ENCODE peak calls at places on chromosomes 2 and 18, in six cellular contexts. One of them, this sample, is unnamed.
A peak's percentile ranks its signal among the peaks of the same experiment; 100 is the strongest.

GRCh38 chr2:239827511-239827865 is 197.7 kb downstream of the NDUFA10 start:
- DNase-seq in activated T-cell treated with anti-CD3 and anti-CD28 coated beads for 1 hour: no peak
- DNase-seq in Calu3: no peak
- DNase-seq in C1 segment of cervical spinal cord: no peak
- DNase-seq in stimulated activated CD4-positive, alpha-beta T cell treated with anti-CD3 and anti-CD28 coated beads, TNF-alpha, amount 100 ng/mL, for 1 hour: no peak
- DNase-seq in SJCRH30: no peak
- DNase-seq in this sample: no peak

GRCh38 chr2:157839162-157839801 is 36.8 kb downstream of the ACVR1 start:
- DNase-seq in Calu3: no peak
- DNase-seq in activated T-cell treated with anti-CD3 and anti-CD28 coated beads for 1 hour: no peak
- DNase-seq in C1 segment of cervical spinal cord: no peak
- DNase-seq in SJCRH30: peak; percentile 91
- DNase-seq in stimulated activated CD4-positive, alpha-beta T cell treated with anti-CD3 and anti-CD28 coated beads, TNF-alpha, amount 100 ng/mL, for 1 hour: no peak
- DNase-seq in this sample: no peak

GRCh38 chr2:150303281-150303680 is 184.2 kb downstream of the RND3 start:
- DNase-seq in stimulated activated CD4-positive, alpha-beta T cell treated with anti-CD3 and anti-CD28 coated beads, TNF-alpha, amount 100 ng/mL, for 1 hour: no peak
- DNase-seq in Calu3: no peak
- DNase-seq in activated T-cell treated with anti-CD3 and anti-CD28 coated beads for 1 hour: no peak
- DNase-seq in SJCRH30: no peak
- DNase-seq in C1 segment of cervical spinal cord: no peak
- DNase-seq in this sample: no peak

GRCh38 chr2:8571792-8572499 is 109.9 kb upstream of the ID2 start:
- DNase-seq in SJCRH30: no peak
- DNase-seq in C1 segment of cervical spinal cord: no peak
- DNase-seq in stimulated activated CD4-positive, alpha-beta T cell treated with anti-CD3 and anti-CD28 coated beads, TNF-alpha, amount 100 ng/mL, for 1 hour: no peak
- DNase-seq in Calu3: no peak
- DNase-seq in activated T-cell treated with anti-CD3 and anti-CD28 coated beads for 1 hour: no peak
- DNase-seq in this sample: no peak

GRCh38 chr2:181189932-181190331 is 209.5 kb downstream of the UBE2E3 start:
- DNase-seq in activated T-cell treated with anti-CD3 and anti-CD28 coated beads for 1 hour: no peak
- DNase-seq in Calu3: no peak
- DNase-seq in SJCRH30: no peak
- DNase-seq in stimulated activated CD4-positive, alpha-beta T cell treated with anti-CD3 and anti-CD28 coated beads, TNF-alpha, amount 100 ng/mL, for 1 hour: no peak
- DNase-seq in C1 segment of cervical spinal cord: no peak
- DNase-seq in this sample: no peak

GRCh38 chr2:38099096-38099997 is 23.4 kb upstream of the CYP1B1 start:
- DNase-seq in Calu3: no peak
- DNase-seq in activated T-cell treated with anti-CD3 and anti-CD28 coated beads for 1 hour: no peak
- DNase-seq in SJCRH30: no peak
- DNase-seq in stimulated activated CD4-positive, alpha-beta T cell treated with anti-CD3 and anti-CD28 coated beads, TNF-alpha, amount 100 ng/mL, for 1 hour: no peak
- DNase-seq in C1 segment of cervical spinal cord: no peak
- DNase-seq in this sample: no peak

GRCh38 chr18:3623769-3624545 is 174.0 kb downstream of the TGIF1 start:
- DNase-seq in activated T-cell treated with anti-CD3 and anti-CD28 coated beads for 1 hour: no peak
- DNase-seq in C1 segment of cervical spinal cord: no peak
- DNase-seq in SJCRH30: peak; percentile 87
- DNase-seq in Calu3: peak; percentile 88
- DNase-seq in stimulated activated CD4-positive, alpha-beta T cell treated with anti-CD3 and anti-CD28 coated beads, TNF-alpha, amount 100 ng/mL, for 1 hour: no peak
- DNase-seq in this sample: peak; percentile 76

GRCh38 chr2:241774419-241775222 is 2.0 kb upstream of the GAL3ST2 start:
- DNase-seq in Calu3: peak; percentile 62
- DNase-seq in activated T-cell treated with anti-CD3 and anti-CD28 coated beads for 1 hour: no peak
- DNase-seq in stimulated activated CD4-positive, alpha-beta T cell treated with anti-CD3 and anti-CD28 coated beads, TNF-alpha, amount 100 ng/mL, for 1 hour: no peak
- DNase-seq in C1 segment of cervical spinal cord: no peak
- DNase-seq in SJCRH30: peak; percentile 63
- DNase-seq in this sample: no peak

GRCh38 chr2:106572541-106573148 is 85.5 kb downstream of the CD8B2 start:
- DNase-seq in activated T-cell treated with anti-CD3 and anti-CD28 coated beads for 1 hour: no peak
- DNase-seq in SJCRH30: no peak
- DNase-seq in Calu3: peak; percentile 20
- DNase-seq in C1 segment of cervical spinal cord: no peak
- DNase-seq in stimulated activated CD4-positive, alpha-beta T cell treated with anti-CD3 and anti-CD28 coated beads, TNF-alpha, amount 100 ng/mL, for 1 hour: no peak
- DNase-seq in this sample: no peak